ENCODE peak calls at places on chromosome 3, in five cellular contexts. S is heart right ventricle, G is neural progenitor cell, L is stomach, R is psoas muscle. J is an unnamed sample.
A peak's percentile ranks its signal among the peaks of the same experiment; 100 is the strongest.

GRCh38 chr3:141291610-141292345 is 60.2 kb downstream of the PXYLP1 start:
- DNase-seq in S (no peak), G (no peak), R (no peak), L (no peak), J (no peak)

GRCh38 chr3:23567917-23568316 is 237.8 kb upstream of the UBE2E1 start:
- DNase-seq in S (no peak), G (no peak), L (no peak), R (no peak), J (no peak)

GRCh38 chr3:143885803-143886427 is 37.6 kb upstream of the SLC9A9 start:
- DNase-seq in G (peak; percentile 53), L (no peak), R (no peak), S (no peak), J (no peak)

GRCh38 chr3:125266976-125267375 is 54.4 kb upstream of the SLC12A8 start:
- DNase-seq in L (no peak), G (no peak), S (no peak), R (no peak), J (no peak)

GRCh38 chr3:127263586-127264231 is 24.1 kb downstream of the PRR20G start:
- DNase-seq in R (no peak), G (no peak), L (no peak), S (no peak), J (no peak)

GRCh38 chr3:15272431-15273196 is 59.8 kb downstream of the SH3BP5 start:
- DNase-seq in S (no peak), L (no peak), G (no peak), R (no peak), J (no peak)

GRCh38 chr3:127426444-127427168 is 138.8 kb upstream of the PRR20G start:
- DNase-seq in G (peak; percentile 48), L (no peak), R (no peak), S (no peak), J (no peak)

GRCh38 chr3:141477224-141477623 is 9.6 kb upstream of the RASA2 start:
- DNase-seq in R (no peak), L (peak; percentile 38), S (no peak), G (no peak), J (no peak)

GRCh38 chr3:133663569-133664313 is 2.0 kb upstream of the TOPBP1 start:
- DNase-seq in L (no peak), R (no peak), S (no peak), G (peak; percentile 83), J (no peak)

DNA sequence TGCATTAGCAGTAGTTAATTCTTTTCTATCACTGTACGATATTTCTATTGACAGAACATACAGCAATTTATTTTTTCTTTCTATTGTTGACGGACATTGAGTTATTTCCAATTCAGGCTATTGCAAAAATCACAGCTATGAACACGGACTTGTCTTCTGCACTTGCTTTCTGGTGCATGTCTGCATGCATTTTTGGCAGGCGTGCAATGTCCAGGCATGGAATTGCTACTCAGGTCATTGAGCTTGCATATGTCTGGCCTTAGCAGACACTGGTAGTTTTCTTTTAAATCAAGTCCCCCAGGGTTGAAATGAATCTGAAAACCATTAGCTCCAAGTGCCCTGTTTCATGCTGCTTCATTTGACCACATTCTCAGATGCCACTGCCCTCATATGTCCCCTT is 72.9 kb downstream of the LRIG1 start:
- DNase-seq in L (no peak), R (no peak), G (no peak), S (no peak), J (no peak)
- H3K27ac ChIP-seq in L (peak overlapping the region; percentile 72), R (peak overlapping the region; percentile 89), G (no peak overlapping the region), S (peak overlapping the region; percentile 64), J (no peak overlapping the region)

DNA sequence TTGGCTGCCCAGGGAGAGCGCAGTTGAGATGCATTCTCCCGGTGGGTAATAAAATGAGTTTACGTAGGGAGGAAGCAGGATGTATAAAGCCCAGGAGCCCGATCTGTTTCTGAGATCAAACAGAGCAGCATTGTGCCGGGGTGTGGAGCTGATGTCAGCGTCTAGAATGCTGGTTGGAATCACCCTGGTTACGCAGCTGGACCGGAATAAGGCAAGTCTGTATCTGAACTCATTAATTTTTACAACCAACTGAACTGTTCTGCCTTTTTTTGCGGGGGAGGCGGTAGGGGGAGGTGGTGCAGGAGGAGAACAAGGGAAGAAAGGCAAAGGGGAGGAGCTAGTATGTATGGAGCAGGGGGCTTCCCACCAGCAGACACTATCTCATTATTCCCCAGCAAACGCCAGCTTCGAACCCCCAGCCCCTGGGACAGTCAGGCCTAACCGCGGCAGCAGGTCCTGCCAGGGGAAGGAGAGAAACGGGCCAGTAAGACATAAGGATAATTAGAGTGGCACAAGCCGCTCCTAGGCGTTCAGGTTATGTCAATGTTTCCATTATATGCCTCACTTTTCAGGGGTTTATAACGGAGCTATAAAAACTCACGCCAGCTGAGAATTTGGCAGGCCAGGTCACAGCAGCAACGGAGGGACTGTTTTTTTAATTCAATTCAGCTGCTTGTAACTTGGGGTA is 175.3 kb upstream of the HES1 start:
- DNase-seq in G (no peak), R (no peak), S (no peak), L (no peak), J (no peak)
- H3K27me3 ChIP-seq in G (no peaks in the 10 kb centered on the region), R (no peaks in the 10 kb centered on the region), S (peaks cover 61% of the 10 kb centered on the region), L (peaks cover 13% of the 10 kb centered on the region), J (no peaks in the 10 kb centered on the region)

GRCh38 chr3:188923671-188924070 is 248.1 kb upstream of the TPRG1 start:
- DNase-seq in L (no peak), G (no peak), S (no peak), R (no peak), J (no peak)
- TF ChIP-seq CTCF in L (no peak), G (no peak), S (no peak), R (no peak), J (no peak)

GRCh38 chr3:30605005-30605404 is 1.4 kb upstream of the TGFBR2 start:
- DNase-seq in L (no peak), S (no peak), R (no peak), G (no peak), J (no peak)
- H3K27ac ChIP-seq in L (peak overlapping the region; percentile 95), S (no peak overlapping the region), R (no peak overlapping the region), G (no peak overlapping the region), J (peak overlapping the region; percentile 100)

GRCh38 chr3:122967376-122968164 is 60.0 kb downstream of the SEMA5B start:
- DNase-seq in S (no peak), R (no peak), L (no peak), G (no peak), J (no peak)

GRCh38 chr3:122966045-122966444 is 61.5 kb downstream of the SEMA5B start:
- DNase-seq in S (no peak), L (no peak), G (no peak), R (no peak), J (no peak)

GRCh38 chr3:122961146-122961545 is 66.4 kb downstream of the SEMA5B start:
- DNase-seq in R (no peak), G (no peak), L (no peak), S (no peak), J (no peak)

GRCh38 chr3:122962149-122962548 is 65.4 kb downstream of the SEMA5B start:
- DNase-seq in L (no peak), G (no peak), R (no peak), S (no peak), J (no peak)

DNA sequence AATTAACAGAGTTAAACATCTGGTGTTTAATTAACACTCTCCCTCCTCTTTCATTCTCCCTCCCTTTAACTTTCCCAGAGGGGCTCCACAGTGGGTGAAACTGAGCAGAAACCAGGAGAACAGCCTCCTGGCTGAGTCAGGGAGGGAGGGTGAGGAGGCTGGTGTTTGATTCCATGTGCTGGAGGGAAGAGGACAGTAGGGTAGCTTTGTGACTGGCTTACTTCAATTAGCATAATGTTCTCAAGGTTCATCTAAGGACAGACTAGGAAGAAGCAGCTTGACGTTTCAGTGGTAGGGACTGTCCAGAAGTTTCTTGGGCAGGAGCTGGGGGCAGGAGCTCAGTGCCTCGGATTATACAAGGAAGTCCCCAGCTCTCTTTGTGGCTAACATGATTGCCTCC is 62.7 kb downstream of the SEMA5B start:
- DNase-seq in L (no peak), R (no peak), G (no peak), S (no peak), J (no peak)
- H3K27me3 ChIP-seq in L (no peaks in the 10 kb centered on the region), R (no peaks in the 10 kb centered on the region), G (no peaks in the 10 kb centered on the region), S (no peaks in the 10 kb centered on the region), J (no peaks in the 10 kb centered on the region)

GRCh38 chr3:47802734-47803477 is at the start of gene DHX30:
- DNase-seq in S (peak; percentile 91), R (peak; percentile 94), L (peak; percentile 89), G (peak; percentile 91), J (peak; percentile 96)
- TF ChIP-seq CTCF in S (no peak), R (no peak), L (no peak), G (no peak), J (no peak)

GRCh38 chr3:123781138-123781537 is 103.0 kb downstream of the MYLK start:
- DNase-seq in G (no peak), R (no peak), L (no peak), S (no peak), J (no peak)

GRCh38 chr3:123780656-123781055 is 103.5 kb downstream of the MYLK start:
- DNase-seq in R (no peak), S (no peak), L (no peak), G (no peak), J (no peak)

GRCh38 chr3:123778991-123779622 is 105.0 kb downstream of the MYLK start:
- DNase-seq in S (no peak), R (no peak), L (no peak), G (no peak), J (no peak)

GRCh38 chr3:123778525-123778924 is 105.6 kb downstream of the MYLK start:
- DNase-seq in S (no peak), R (no peak), G (no peak), L (no peak), J (no peak)

GRCh38 chr3:123779646-123780231 is 104.4 kb downstream of the MYLK start:
- DNase-seq in G (no peak), R (no peak), S (no peak), L (no peak), J (no peak)
- H3K27ac ChIP-seq in G (no peak overlapping the region), R (no peak overlapping the region), S (no peak overlapping the region), L (no peak overlapping the region), J (no peak overlapping the region)

GRCh38 chr3:184380627-184381260 is 890 bp downstream of the CHRD start:
- DNase-seq in L (no peak), S (no peak), R (no peak), G (no peak), J (no peak)
- H3K27me3 ChIP-seq in L (peaks cover 71% of the 10 kb centered on the region), S (peaks cover 56% of the 10 kb centered on the region), R (no peaks in the 10 kb centered on the region), G (peaks cover 49% of the 10 kb centered on the region), J (peaks cover 25% of the 10 kb centered on the region)

GRCh38 chr3:29850641-29851040 is 569.8 kb downstream of the RBMS3 start:
- DNase-seq in S (no peak), G (peak; percentile 23), R (no peak), L (no peak), J (no peak)
- TF ChIP-seq CTCF in S (no peak), G (peak; percentile 48), R (no peak), L (no peak), J (no peak)

J was measured in upper lobe of right lung.